ENCODE peak calls at places on chromosomes 2 and 18, in seven cellular contexts. B is upper lobe of left lung, E is lung, K is OCI-LY7, P is heart right ventricle, S is left ventricle myocardium inferior, Q is H1. Z is an unnamed sample.

GRCh38 chr2:145091967-145092366 is 572.0 kb upstream of the ZEB2 start:
- DNase-seq in K (no peak), P (no peak), Q (no peak), E (no peak), S (no peak), B (no peak), Z (no peak)

GRCh38 chr2:175445276-175445675 is 263.8 kb upstream of the ATP5MC3 start:
- DNase-seq in K (no peak), S (no peak), B (no peak), E (no peak), Q (no peak), P (no peak), Z (no peak)

GRCh38 chr18:36850527-36851201 is 21.7 kb downstream of the KIAA1328 start:
- DNase-seq in Q (no peak), S (no peak), P (no peak), K (no peak), E (no peak), B (no peak), Z (no peak)

GRCh38 chr2:68779595-68779994 is 45.0 kb downstream of the ARHGAP25 start:
- DNase-seq in K (no peak), Q (no peak), S (no peak), B (no peak), P (no peak), E (no peak), Z (no peak)

GRCh38 chr2:192286093-192286701 is 91.5 kb upstream of the TMEFF2 start:
- DNase-seq in Q (no peak), P (no peak), B (no peak), K (no peak), E (no peak), S (no peak), Z (no peak)

GRCh38 chr2:72131916-72132841 is 15.5 kb downstream of the CYP26B1 start:
- DNase-seq in P (no peak), E (no peak), S (no peak), B (no peak), K (no peak), Q (peak; percentile 37), Z (peak; percentile 27)

GRCh38 chr18:36153203-36153602 is 23.5 kb downstream of the ELP2 start:
- DNase-seq in S (no peak), K (no peak), E (no peak), B (no peak), Q (no peak), P (no peak), Z (no peak)

GRCh38 chr2:3192920-3193319 is 184.7 kb downstream of the EIPR1 start:
- DNase-seq in P (no peak), E (no peak), B (no peak), S (no peak), K (no peak), Q (no peak), Z (peak; percentile 32)

GRCh38 chr2:37573406-37573805 is 98.0 kb downstream of the CDC42EP3 start:
- DNase-seq in P (no peak), E (no peak), Q (no peak), S (no peak), K (no peak), B (no peak), Z (no peak)

GRCh38 chr2:10008809-10009176 is 34.6 kb upstream of the KLF11 start:
- DNase-seq in K (no peak), P (no peak), E (no peak), S (no peak), Q (no peak), B (no peak), Z (peak; percentile 56)

GRCh38 chr2:142868281-142868762 is 9.1 kb upstream of the KYNU start:
- DNase-seq in S (peak; percentile 57), E (peak; percentile 63), P (peak; percentile 42), Q (no peak), B (peak; percentile 82), K (no peak), Z (peak; percentile 83)

GRCh38 chr18:54684786-54685185 is 93.7 kb downstream of the DYNAP start:
- DNase-seq in E (no peak), Q (no peak), K (no peak), S (peak; percentile 18), P (no peak), B (peak; percentile 67), Z (no peak)

GRCh38 chr2:67898605-67899004 is 164.2 kb downstream of the C1D start:
- DNase-seq in B (no peak), Q (no peak), E (no peak), P (no peak), S (no peak), K (no peak), Z (no peak)

GRCh38 chr18:261398-262073 is 6.3 kb downstream of the THOC1 start:
- DNase-seq in P (no peak), S (no peak), B (no peak), E (no peak), Q (no peak), K (no peak), Z (no peak)

GRCh38 chr2:135422898-135423297 is 108.1 kb downstream of the ZRANB3 start:
- DNase-seq in B (no peak), K (no peak), E (no peak), S (no peak), Q (no peak), P (no peak), Z (no peak)

GRCh38 chr2:48435909-48436308 is 94.0 kb upstream of the STON1 start:
- DNase-seq in K (no peak), B (no peak), Q (no peak), P (no peak), S (no peak), E (no peak), Z (no peak)

GRCh38 chr2:236798491-236798890 is 228.9 kb downstream of the ACKR3 start:
- DNase-seq in K (no peak), P (no peak), Q (no peak), E (no peak), B (no peak), S (no peak), Z (no peak)

GRCh38 chr18:73691624-73692023 is 456.0 kb downstream of the FBXO15 start:
- DNase-seq in Q (no peak), E (no peak), K (no peak), P (no peak), B (no peak), S (no peak), Z (no peak)

GRCh38 chr2:2720351-2720750 is 389.3 kb upstream of the MYT1L start:
- DNase-seq in Q (no peak), E (no peak), B (no peak), K (no peak), S (no peak), P (no peak), Z (no peak)

GRCh38 chr18:61551586-61551985 is 218.4 kb downstream of the CDH20 start:
- DNase-seq in Q (no peak), S (no peak), B (no peak), K (peak; percentile 20), E (no peak), P (no peak), Z (no peak)

GRCh38 chr2:218138047-218138446 is 12.2 kb downstream of the CXCR2 start:
- DNase-seq in B (no peak), S (no peak), K (no peak), Q (no peak), P (no peak), E (no peak), Z (no peak)

DNA sequence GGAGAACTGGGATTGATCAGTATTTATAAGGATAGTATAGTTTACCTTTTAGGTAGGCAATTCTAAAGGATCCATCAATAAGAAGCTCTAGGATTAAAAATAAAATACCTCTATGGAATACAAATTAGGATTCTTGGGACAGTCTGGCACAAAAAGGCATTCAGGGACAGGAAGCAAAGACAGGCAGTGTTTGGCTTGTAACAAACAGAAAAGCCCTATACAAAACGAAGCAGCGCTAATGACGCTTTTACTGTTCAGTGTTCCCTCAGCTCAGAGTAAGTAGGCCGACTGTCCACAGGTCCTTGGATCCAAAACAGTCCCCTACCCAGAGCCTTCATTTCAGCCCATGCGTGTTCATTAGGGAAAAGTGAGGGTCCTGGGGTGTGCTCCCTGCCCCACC is 236.2 kb downstream of the AGPS start:
- DNase-seq in E (no peak), B (no peak), K (no peak), Q (no peak), P (no peak), S (no peak), Z (no peak)
- H3K4me3 ChIP-seq in E (no peak overlapping the region), B (no peak overlapping the region), K (no peak overlapping the region), Q (no peak overlapping the region), P (no peak overlapping the region), S (no peak overlapping the region), Z (no peak overlapping the region)

GRCh38 chr2:55019547-55020258 is 30.5 kb downstream of the RTN4 start:
- DNase-seq in Q (no peak), E (no peak), P (no peak), K (peak; percentile 54), B (no peak), S (no peak), Z (no peak)

GRCh38 chr2:55018619-55019018 is 31.6 kb downstream of the RTN4 start:
- DNase-seq in K (no peak), P (no peak), Q (no peak), S (no peak), E (no peak), B (no peak), Z (no peak)

GRCh38 chr2:55017428-55017827 is 32.8 kb downstream of the RTN4 start:
- DNase-seq in Q (no peak), K (no peak), E (no peak), P (no peak), S (no peak), B (no peak), Z (no peak)

GRCh38 chr2:55014962-55015939 is 35.0 kb downstream of the RTN4 start:
- DNase-seq in Q (no peak), S (no peak), K (peak; percentile 71), E (peak; percentile 51), B (peak; percentile 56), P (no peak), Z (no peak)

DNA sequence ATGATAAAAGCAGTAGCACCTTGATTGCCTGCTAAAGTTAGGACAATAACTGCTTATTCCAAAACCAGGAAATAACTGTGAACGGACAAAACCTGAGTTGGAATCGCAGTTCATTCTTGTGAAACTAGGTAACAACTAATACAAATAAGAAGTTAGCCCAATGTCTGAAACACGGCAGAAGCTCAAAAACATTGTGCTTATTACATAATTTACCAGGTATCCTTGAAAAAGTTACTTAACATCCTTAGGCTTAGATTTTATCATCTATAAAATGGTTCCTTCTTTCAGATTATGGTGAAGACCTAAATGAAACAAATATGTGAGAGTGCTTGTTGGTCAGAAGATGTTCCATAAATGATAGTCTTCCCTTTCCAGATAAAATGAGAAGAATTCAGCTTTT is 32.4 kb downstream of the RTN4 start:
- DNase-seq in Q (no peak), P (no peak), B (no peak), E (no peak), K (no peak), S (no peak), Z (no peak)
- H3K4me1 ChIP-seq in Q (peaks cover 13% of the 10 kb centered on the region), P (no peaks in the 10 kb centered on the region), B (peaks cover 50% of the 10 kb centered on the region), E (no peaks in the 10 kb centered on the region), K (peaks cover 29% of the 10 kb centered on the region), S (peaks cover 33% of the 10 kb centered on the region), Z (peaks cover 2% of the 10 kb centered on the region)

GRCh38 chr2:75870133-75870532 is 159.4 kb upstream of the GCFC2 start:
- DNase-seq in S (no peak), K (no peak), Q (no peak), B (no peak), E (no peak), P (no peak), Z (no peak)
- H3K4me3 ChIP-seq in S (no peak overlapping the region), K (no peak overlapping the region), Q (no peak overlapping the region), B (no peak overlapping the region), E (no peak overlapping the region), P (no peak overlapping the region), Z (no peak overlapping the region)

DNA sequence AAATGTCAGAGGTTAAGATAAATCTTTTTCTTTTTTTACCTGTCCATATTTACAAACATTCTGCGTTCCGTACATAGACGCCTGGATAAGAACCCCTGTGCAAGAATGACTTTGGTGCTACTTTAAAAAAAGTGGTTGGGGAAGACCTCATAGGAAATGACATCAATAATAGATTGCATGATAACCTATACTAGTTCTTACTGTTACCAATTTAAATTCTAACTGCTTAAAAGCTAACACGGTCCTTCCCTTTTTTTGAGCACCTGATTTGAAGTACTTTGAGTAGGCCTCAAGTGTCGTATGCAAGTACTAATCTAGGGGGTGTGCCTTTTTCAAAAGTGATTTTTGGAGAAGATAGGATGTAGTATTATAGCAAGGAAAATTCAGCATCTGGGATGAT is 2.1 kb downstream of the SLC39A10 start:
- DNase-seq in E (no peak), P (no peak), Q (no peak), S (no peak), K (peak; percentile 61), B (no peak), Z (no peak)
- H3K4me1 ChIP-seq in E (no peaks in the 10 kb centered on the region), P (no peaks in the 10 kb centered on the region), Q (peaks cover 6% of the 10 kb centered on the region), S (peaks cover 45% of the 10 kb centered on the region), K (peaks cover 28% of the 10 kb centered on the region), B (peaks cover 18% of the 10 kb centered on the region), Z (peaks cover 1% of the 10 kb centered on the region)